ENCODE peak calls at places on chromosome 12, in ten cellular contexts. I is stimulated activated CD8-positive, alpha-beta memory T cell treated with anti-CD3 and anti-CD28 coated beads, Interleukin-7, amount 100 ng/mL, for 4 hours; M is pancreas; Y is lung; R is fibroblast of gingiva; U is heart right ventricle; S is HFF-Myc; F is OCI-LY7; K is NCI-H1092; H is NCI-H2081. T is an unnamed sample.

GRCh38 chr12:108884116-108885012 is 4.5 kb downstream of the DAO start:
- DNase-seq in H (peak), M (peak), R (no peak), S (peak), I (peak), Y (peak), K (no peak), U (peak), F (peak), T (peak)

GRCh38 chr12:122847921-122848421 is 12.7 kb downstream of the HIP1R start:
- DNase-seq in F (no peak), S (no peak), K (no peak), Y (no peak), U (no peak), R (no peak), I (no peak), H (no peak), M (no peak), T (no peak)

GRCh38 chr12:129610601-129611120 is 293.2 kb downstream of the TMEM132D start:
- DNase-seq in R (no peak), Y (no peak), M (no peak), U (no peak), I (no peak), S (no peak), F (no peak), H (peak), K (peak), T (no peak)

GRCh38 chr12:91579516-91580263 is 397.1 kb upstream of the DCN start:
- DNase-seq in F (no peak), Y (no peak), H (no peak), U (no peak), S (no peak), R (no peak), I (no peak), K (no peak), M (no peak), T (no peak)

GRCh38 chr12:132806857-132807256 is 21.8 kb downstream of the GOLGA3 start:
- DNase-seq in H (no peak), M (peak), K (no peak), R (no peak), Y (no peak), U (no peak), S (no peak), I (no peak), F (no peak), T (no peak)

GRCh38 chr12:116497051-116497529 is 62.1 kb upstream of the MAP1LC3B2 start:
- DNase-seq in M (no peak), Y (no peak), H (no peak), K (no peak), S (no peak), R (no peak), F (no peak), U (no peak), I (no peak), T (no peak)

GRCh38 chr12:112285600-112286401 is 96.4 kb downstream of the HECTD4 start:
- DNase-seq in K (peak), U (no peak), H (peak), S (no peak), F (no peak), I (no peak), R (no peak), M (no peak), Y (no peak), T (no peak)

GRCh38 chr12:83784298-83784890 is 1097.7 kb downstream of the TMTC2 start:
- DNase-seq in K (no peak), I (no peak), H (no peak), M (no peak), R (no peak), S (no peak), Y (no peak), F (no peak), U (no peak), T (no peak)

GRCh38 chr12:91163116-91163515 is 19.5 kb downstream of the DCN start:
- DNase-seq in Y (no peak), R (no peak), U (no peak), M (no peak), S (no peak), F (no peak), K (no peak), I (no peak), H (no peak), T (no peak)

GRCh38 chr12:72030272-72030671 is 91.6 kb downstream of the TPH2 start:
- DNase-seq in U (no peak), M (no peak), Y (no peak), H (peak), K (no peak), I (no peak), S (no peak), R (no peak), F (no peak), T (no peak)